ENCODE peak calls at places on chromosome 21, in seven cellular contexts. H is Panc1; Z is memory B cell; J is cardiac septum; Y is M059J; L is activated T-helper 1 cell treated with anti-CD3 and anti-CD28 coated beads, Interleukin-12 subunit alpha, Interleukin-12 subunit beta, Interleukin-2, Interleukin-4 antibody, amounts not matched to agents 30 ng/mL and 10 ng/mL and 1 ng/mL, durations not matched to agents 14 hours and 24 hours and 36 hours; M is NCI-H460. V is an unnamed sample.

GRCh38 chr21:36297938-36298572 is 21.9 kb upstream of the MORC3 start:
- DNase-seq in L (peak; percentile 70), Z (peak; percentile 66), H (no peak), J (peak; percentile 76), M (no peak), Y (no peak), V (peak; percentile 22)

GRCh38 chr21:42164064-42164789 is 54.7 kb upstream of the ABCG1 start:
- DNase-seq in J (peak; percentile 84), M (peak; percentile 44), H (no peak), Z (peak; percentile 59), Y (peak; percentile 28), L (peak; percentile 46), V (peak; percentile 65)

GRCh38 chr21:45517249-45518065 is 24.8 kb downstream of the SLC19A1 start:
- DNase-seq in J (peak; percentile 87), L (peak; percentile 21), Y (peak; percentile 19), M (no peak), Z (no peak), H (no peak), V (peak; percentile 64)

GRCh38 chr21:33815153-33815707 is 100.4 kb downstream of the ATP5PO start:
- DNase-seq in Y (no peak), M (no peak), H (no peak), L (no peak), Z (no peak), J (no peak), V (no peak)

GRCh38 chr21:17688912-17689874 is 76.5 kb upstream of the BTG3 start:
- DNase-seq in J (peak; percentile 77), L (peak; percentile 13), H (no peak), Y (peak; percentile 98), M (no peak), Z (peak; percentile 47), V (peak; percentile 95)

GRCh38 chr21:45981641-45982255 is at the start of gene COL6A1:
- DNase-seq in Z (no peak), H (no peak), Y (peak; percentile 74), M (peak; percentile 32), L (no peak), J (peak; percentile 82), V (no peak)

GRCh38 chr21:20874202-20874601 is 124.0 kb upstream of the NCAM2 start:
- DNase-seq in H (no peak), L (no peak), Z (no peak), Y (no peak), J (no peak), M (no peak), V (no peak)

GRCh38 chr21:40194181-40194580 is 326.9 kb downstream of the PCP4 start:
- DNase-seq in H (no peak), Z (no peak), M (no peak), L (no peak), Y (no peak), J (peak; percentile 36), V (no peak)

GRCh38 chr21:45971487-45972352 is 9.8 kb upstream of the COL6A1 start:
- DNase-seq in H (no peak), Y (no peak), J (peak; percentile 74), L (no peak), M (no peak), Z (no peak), V (no peak)

GRCh38 chr21:29149771-29150425 is 19.5 kb downstream of the MAP3K7CL start:
- DNase-seq in M (no peak), H (no peak), Z (no peak), L (no peak), J (no peak), Y (peak; percentile 69), V (no peak)